ENCODE peak calls at places on chromosomes 16 and 17, in ten cellular contexts. I is endodermal cell; B is kidney tubule cell; L is NCI-H1105; A is A172; G is WERI-Rb-1; Z is stimulated activated CD4-positive, alpha-beta T cell treated with anti-CD3 and anti-CD28 coated beads, Interleukin-15, amount 100 ng/mL, for 24 hours; R is keratinocyte; M is BE2C; T is AG20443. P is an unnamed sample.

GRCh38 chr16:57994361-57994760 is 6.1 kb downstream of the ZNF319 start:
- DNase-seq in I (no peak), B (no peak), L (no peak), A (no peak), G (no peak), Z (no peak), R (no peak), M (peak; percentile 1), T (no peak), P (no peak)

GRCh38 chr17:42016411-42016831 is 818 bp downstream of the DNAJC7 start:
- DNase-seq in I (peak; percentile 72), B (peak; percentile 25), L (no peak), A (no peak), G (no peak), Z (peak; percentile 23), R (no peak), M (no peak), T (no peak), P (no peak)

GRCh38 chr17:21458036-21458435 is 81.9 kb downstream of the KCNJ12 start:
- DNase-seq in I (peak; percentile 77), B (no peak), L (no peak), A (no peak), G (no peak), Z (no peak), R (no peak), M (no peak), T (no peak), P (no peak)

GRCh38 chr16:75477680-75478473 is 13.4 kb upstream of the TMEM170A start:
- DNase-seq in I (no peak), B (peak; percentile 59), L (peak; percentile 59), A (no peak), G (no peak), Z (no peak), R (no peak), M (no peak), T (no peak), P (no peak)

GRCh38 chr17:8857919-8858318 is 9.6 kb downstream of the PIK3R6 start:
- DNase-seq in I (peak; percentile 31), B (peak; percentile 25), L (no peak), A (peak; percentile 74), G (no peak), Z (peak; percentile 51), R (peak; percentile 62), M (no peak), T (peak; percentile 66), P (peak; percentile 66)

GRCh38 chr16:31082368-31083045 is 6.2 kb downstream of the PRSS53 start:
- DNase-seq in I (no peak), B (no peak), L (no peak), A (no peak), G (no peak), Z (no peak), R (no peak), M (no peak), T (no peak), P (no peak)

GRCh38 chr17:64256913-64257807 is 5.9 kb downstream of the TEX2 start:
- DNase-seq in I (no peak), B (no peak), L (no peak), A (peak; percentile 79), G (peak; percentile 67), Z (no peak), R (no peak), M (no peak), T (peak; percentile 38), P (no peak)

GRCh38 chr16:89730610-89731234 is 9.4 kb downstream of the ZNF276 start:
- DNase-seq in I (peak; percentile 49), B (no peak), L (no peak), A (no peak), G (no peak), Z (no peak), R (no peak), M (no peak), T (no peak), P (no peak)

GRCh38 chr17:19744922-19745757 is 3.0 kb downstream of the ALDH3A1 start:
- DNase-seq in I (peak; percentile 100), B (peak; percentile 80), L (peak; percentile 75), A (no peak), G (peak; percentile 54), Z (peak; percentile 92), R (no peak), M (peak; percentile 87), T (peak; percentile 83), P (no peak)

GRCh38 chr16:49755716-49756115 is 100.2 kb downstream of the ZNF423 start:
- DNase-seq in I (no peak), B (no peak), L (no peak), A (no peak), G (no peak), Z (no peak), R (no peak), M (no peak), T (no peak), P (no peak)

GRCh38 chr17:66123163-66123562 is 68.8 kb downstream of the CEP112 start:
- DNase-seq in I (peak; percentile 68), B (peak; percentile 23), L (no peak), A (peak; percentile 5), G (no peak), Z (no peak), R (no peak), M (no peak), T (peak; percentile 55), P (no peak)

GRCh38 chr16:87361916-87362619 is 21.5 kb downstream of the FBXO31 start:
- DNase-seq in I (no peak), B (no peak), L (no peak), A (no peak), G (no peak), Z (no peak), R (no peak), M (no peak), T (no peak), P (no peak)

GRCh38 chr16:21101631-21102420 is 48.8 kb downstream of the DNAH3 start:
- DNase-seq in I (peak; percentile 65), B (no peak), L (no peak), A (peak; percentile 24), G (peak; percentile 91), Z (peak; percentile 40), R (no peak), M (peak; percentile 31), T (peak; percentile 41), P (no peak)

GRCh38 chr16:47375423-47375822 is 85.4 kb downstream of the ITFG1 start:
- DNase-seq in I (no peak), B (no peak), L (no peak), A (no peak), G (no peak), Z (no peak), R (no peak), M (no peak), T (no peak), P (no peak)